ENCODE peak calls at places on chromosomes 3 and 15, in ten cellular contexts. One of them, this sample, is unnamed.

GRCh38 chr15:90295270-90295648 is 29.8 kb downstream of the NGRN start:
- DNase-seq in tibial artery: no peak
- DNase-seq in fibroblast of lung: no peak
- DNase-seq in mammary epithelial cell: no peak
- DNase-seq in astrocyte of the cerebellum: no peak
- DNase-seq in CD8-positive, alpha-beta T cell: no peak
- DNase-seq in tibial nerve: no peak
- DNase-seq in SK-N-SH: no peak
- DNase-seq in left lung: no peak
- DNase-seq in GM06990: no peak
- DNase-seq in this sample: no peak

GRCh38 chr3:8266679-8267267 is 234.8 kb upstream of the LMCD1 start:
- DNase-seq in astrocyte of the cerebellum: peak; percentile 74
- DNase-seq in SK-N-SH: no peak
- DNase-seq in fibroblast of lung: no peak
- DNase-seq in left lung: no peak
- DNase-seq in mammary epithelial cell: no peak
- DNase-seq in tibial artery: no peak
- DNase-seq in GM06990: no peak
- DNase-seq in CD8-positive, alpha-beta T cell: no peak
- DNase-seq in tibial nerve: no peak
- DNase-seq in this sample: peak; percentile 11

GRCh38 chr3:43872301-43872700 is 181.6 kb downstream of the ABHD5 start:
- DNase-seq in fibroblast of lung: peak; percentile 60
- DNase-seq in GM06990: no peak
- DNase-seq in left lung: no peak
- DNase-seq in mammary epithelial cell: peak; percentile 72
- DNase-seq in tibial nerve: no peak
- DNase-seq in SK-N-SH: peak; percentile 67
- DNase-seq in CD8-positive, alpha-beta T cell: no peak
- DNase-seq in tibial artery: no peak
- DNase-seq in astrocyte of the cerebellum: peak; percentile 29
- DNase-seq in this sample: peak; percentile 86

GRCh38 chr3:128112406-128112968 is 11.1 kb downstream of the RUVBL1 start:
- DNase-seq in GM06990: no peak
- DNase-seq in astrocyte of the cerebellum: peak; percentile 73
- DNase-seq in mammary epithelial cell: peak; percentile 85
- DNase-seq in left lung: no peak
- DNase-seq in tibial nerve: no peak
- DNase-seq in CD8-positive, alpha-beta T cell: no peak
- DNase-seq in tibial artery: no peak
- DNase-seq in SK-N-SH: peak; percentile 78
- DNase-seq in fibroblast of lung: peak; percentile 91
- DNase-seq in this sample: peak; percentile 64

GRCh38 chr15:74782596-74783071 is 754 bp downstream of the CSK start:
- DNase-seq in tibial nerve: no peak
- DNase-seq in CD8-positive, alpha-beta T cell: no peak
- DNase-seq in mammary epithelial cell: no peak
- DNase-seq in left lung: no peak
- DNase-seq in SK-N-SH: no peak
- DNase-seq in astrocyte of the cerebellum: no peak
- DNase-seq in tibial artery: no peak
- DNase-seq in fibroblast of lung: no peak
- DNase-seq in GM06990: no peak
- DNase-seq in this sample: no peak

GRCh38 chr3:140467916-140468315 is 209.9 kb upstream of the TRIM42 start:
- DNase-seq in tibial artery: no peak
- DNase-seq in mammary epithelial cell: no peak
- DNase-seq in tibial nerve: no peak
- DNase-seq in astrocyte of the cerebellum: no peak
- DNase-seq in left lung: no peak
- DNase-seq in CD8-positive, alpha-beta T cell: no peak
- DNase-seq in fibroblast of lung: peak; percentile 14
- DNase-seq in GM06990: no peak
- DNase-seq in SK-N-SH: no peak
- DNase-seq in this sample: peak; percentile 3

GRCh38 chr15:31852933-31853332 is 177.4 kb upstream of the CHRNA7 start:
- DNase-seq in left lung: no peak
- DNase-seq in CD8-positive, alpha-beta T cell: no peak
- DNase-seq in astrocyte of the cerebellum: no peak
- DNase-seq in SK-N-SH: no peak
- DNase-seq in tibial artery: no peak
- DNase-seq in fibroblast of lung: no peak
- DNase-seq in tibial nerve: no peak
- DNase-seq in mammary epithelial cell: no peak
- DNase-seq in GM06990: no peak
- DNase-seq in this sample: no peak

GRCh38 chr3:135905058-135905724 is 60.3 kb upstream of the PPP2R3A start:
- DNase-seq in fibroblast of lung: peak; percentile 40
- DNase-seq in CD8-positive, alpha-beta T cell: no peak
- DNase-seq in tibial nerve: no peak
- DNase-seq in mammary epithelial cell: peak; percentile 35
- DNase-seq in tibial artery: no peak
- DNase-seq in left lung: no peak
- DNase-seq in GM06990: no peak
- DNase-seq in SK-N-SH: no peak
- DNase-seq in astrocyte of the cerebellum: no peak
- DNase-seq in this sample: peak; percentile 55

GRCh38 chr15:48285329-48286214 is 45.7 kb upstream of the DUT start:
- DNase-seq in left lung: no peak
- DNase-seq in mammary epithelial cell: peak; percentile 63
- DNase-seq in tibial nerve: no peak
- DNase-seq in fibroblast of lung: peak; percentile 94
- DNase-seq in tibial artery: peak; percentile 69
- DNase-seq in SK-N-SH: peak; percentile 61
- DNase-seq in CD8-positive, alpha-beta T cell: no peak
- DNase-seq in GM06990: peak; percentile 8
- DNase-seq in astrocyte of the cerebellum: peak; percentile 97
- DNase-seq in this sample: peak; percentile 77

DNA sequence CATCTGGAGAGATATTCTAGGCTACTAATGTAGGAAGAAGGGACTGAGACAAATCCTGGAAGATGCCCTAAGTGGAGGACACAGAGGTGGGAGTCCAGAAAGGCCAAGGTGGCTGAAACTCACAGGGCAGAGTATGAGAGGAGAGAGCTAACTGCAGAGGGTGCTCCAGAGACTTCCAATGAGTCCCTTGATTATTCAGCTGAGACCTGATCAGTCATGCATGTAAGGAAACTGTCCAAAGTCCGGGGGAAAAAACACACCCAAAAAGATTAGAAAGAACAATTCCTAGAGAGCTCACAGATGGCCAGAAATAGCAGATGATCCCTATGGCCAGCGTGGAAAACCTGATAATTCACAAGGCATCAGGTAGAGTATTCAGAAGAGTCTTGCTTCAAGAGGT is 18.7 kb upstream of the FOXP1 start:
- DNase-seq in left lung: no peak
- DNase-seq in SK-N-SH: no peak
- DNase-seq in fibroblast of lung: no peak
- DNase-seq in tibial nerve: no peak
- DNase-seq in CD8-positive, alpha-beta T cell: no peak
- DNase-seq in mammary epithelial cell: no peak
- DNase-seq in astrocyte of the cerebellum: no peak
- DNase-seq in tibial artery: no peak
- DNase-seq in GM06990: no peak
- DNase-seq in this sample: no peak
- H3K4me3 ChIP-seq in left lung: no peak overlapping the region
- H3K4me3 ChIP-seq in SK-N-SH: no peak overlapping the region
- H3K4me3 ChIP-seq in fibroblast of lung: no peak overlapping the region
- H3K4me3 ChIP-seq in tibial nerve: no peak overlapping the region
- H3K4me3 ChIP-seq in CD8-positive, alpha-beta T cell: no peak overlapping the region
- H3K4me3 ChIP-seq in mammary epithelial cell: no peak overlapping the region
- H3K4me3 ChIP-seq in astrocyte of the cerebellum: no peak overlapping the region
- H3K4me3 ChIP-seq in tibial artery: no peak overlapping the region
- H3K4me3 ChIP-seq in GM06990: no peak overlapping the region
- H3K4me3 ChIP-seq in this sample: no peak overlapping the region

GRCh38 chr3:159882367-159882766 is 106.3 kb upstream of the IL12A start:
- DNase-seq in SK-N-SH: no peak
- DNase-seq in CD8-positive, alpha-beta T cell: no peak
- DNase-seq in tibial artery: no peak
- DNase-seq in fibroblast of lung: no peak
- DNase-seq in GM06990: no peak
- DNase-seq in tibial nerve: no peak
- DNase-seq in astrocyte of the cerebellum: no peak
- DNase-seq in mammary epithelial cell: no peak
- DNase-seq in left lung: no peak
- DNase-seq in this sample: no peak

GRCh38 chr3:159881208-159881607 is 107.4 kb upstream of the IL12A start:
- DNase-seq in mammary epithelial cell: no peak
- DNase-seq in GM06990: no peak
- DNase-seq in left lung: no peak
- DNase-seq in astrocyte of the cerebellum: no peak
- DNase-seq in SK-N-SH: no peak
- DNase-seq in tibial nerve: no peak
- DNase-seq in fibroblast of lung: no peak
- DNase-seq in tibial artery: no peak
- DNase-seq in CD8-positive, alpha-beta T cell: no peak
- DNase-seq in this sample: no peak

GRCh38 chr3:159881828-159882309 is 106.8 kb upstream of the IL12A start:
- DNase-seq in CD8-positive, alpha-beta T cell: no peak
- DNase-seq in mammary epithelial cell: peak; percentile 98
- DNase-seq in left lung: no peak
- DNase-seq in SK-N-SH: no peak
- DNase-seq in tibial artery: no peak
- DNase-seq in tibial nerve: no peak
- DNase-seq in GM06990: no peak
- DNase-seq in fibroblast of lung: no peak
- DNase-seq in astrocyte of the cerebellum: no peak
- DNase-seq in this sample: no peak

GRCh38 chr3:159884661-159885402 is 103.8 kb upstream of the IL12A start:
- DNase-seq in CD8-positive, alpha-beta T cell: no peak
- DNase-seq in astrocyte of the cerebellum: no peak
- DNase-seq in SK-N-SH: peak; percentile 52
- DNase-seq in GM06990: no peak
- DNase-seq in left lung: no peak
- DNase-seq in fibroblast of lung: peak; percentile 74
- DNase-seq in tibial artery: no peak
- DNase-seq in mammary epithelial cell: no peak
- DNase-seq in tibial nerve: no peak
- DNase-seq in this sample: peak; percentile 60

DNA sequence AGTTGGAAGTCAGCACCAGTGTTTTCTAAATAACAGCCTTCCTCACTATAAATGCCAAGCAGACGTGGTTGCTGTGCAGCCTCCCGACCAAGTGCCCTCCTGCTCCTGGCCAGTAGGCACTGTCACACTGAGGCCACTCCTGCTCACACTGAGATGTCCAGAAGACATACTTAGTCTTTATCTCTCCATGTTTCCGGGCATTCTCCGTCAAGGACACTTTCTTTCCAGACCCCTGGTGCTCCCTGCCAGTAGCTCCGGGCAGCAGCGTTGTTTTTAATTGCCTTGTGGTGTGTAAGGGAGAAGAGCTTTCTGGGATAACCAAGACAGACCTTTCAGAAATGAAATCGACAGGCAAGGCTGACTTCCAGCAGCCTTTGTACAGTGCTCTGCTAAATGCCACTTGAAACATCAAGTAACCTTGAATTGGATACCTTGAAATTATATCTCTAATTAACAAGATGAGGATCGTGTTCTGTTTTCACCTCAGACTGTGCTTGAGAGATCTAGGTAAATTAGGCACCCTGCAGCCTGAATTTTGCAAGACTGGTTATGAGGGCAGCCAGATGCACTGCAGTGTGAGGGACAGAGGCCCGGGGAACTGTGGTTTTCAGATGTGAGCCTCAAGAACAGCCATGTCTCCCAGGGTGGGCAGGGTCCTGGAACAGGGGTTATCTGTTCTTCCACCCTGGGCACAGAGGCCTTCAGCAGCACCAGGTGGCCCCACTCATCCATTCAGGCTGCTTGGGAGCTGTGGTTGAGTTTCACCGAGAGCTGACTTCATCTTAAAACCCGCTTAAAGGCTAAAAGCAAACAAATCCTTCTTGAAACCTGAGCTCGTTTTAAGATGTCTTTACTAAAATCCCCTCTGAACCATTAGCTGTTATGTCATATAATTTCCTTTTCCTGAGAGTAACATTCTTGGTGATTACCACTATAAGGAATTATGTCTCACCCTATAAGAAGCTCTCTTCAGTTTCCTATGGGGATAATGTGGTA is 105.6 kb upstream of the IL12A start:
- DNase-seq in GM06990: no peak
- DNase-seq in SK-N-SH: peak; percentile 58
- DNase-seq in fibroblast of lung: peak; percentile 81
- DNase-seq in tibial artery: no peak
- DNase-seq in CD8-positive, alpha-beta T cell: no peak
- DNase-seq in mammary epithelial cell: peak; percentile 49
- DNase-seq in left lung: no peak
- DNase-seq in astrocyte of the cerebellum: no peak
- DNase-seq in tibial nerve: no peak
- DNase-seq in this sample: no peak
- TF ChIP-seq CTCF in GM06990: no peak
- TF ChIP-seq CTCF in SK-N-SH: no peak
- TF ChIP-seq CTCF in fibroblast of lung: no peak
- TF ChIP-seq CTCF in tibial artery: no peak
- TF ChIP-seq CTCF in CD8-positive, alpha-beta T cell: no peak
- TF ChIP-seq CTCF in mammary epithelial cell: no peak
- TF ChIP-seq CTCF in left lung: no peak
- TF ChIP-seq CTCF in astrocyte of the cerebellum: no peak
- TF ChIP-seq CTCF in tibial nerve: no peak
- TF ChIP-seq CTCF in this sample: no peak

DNA sequence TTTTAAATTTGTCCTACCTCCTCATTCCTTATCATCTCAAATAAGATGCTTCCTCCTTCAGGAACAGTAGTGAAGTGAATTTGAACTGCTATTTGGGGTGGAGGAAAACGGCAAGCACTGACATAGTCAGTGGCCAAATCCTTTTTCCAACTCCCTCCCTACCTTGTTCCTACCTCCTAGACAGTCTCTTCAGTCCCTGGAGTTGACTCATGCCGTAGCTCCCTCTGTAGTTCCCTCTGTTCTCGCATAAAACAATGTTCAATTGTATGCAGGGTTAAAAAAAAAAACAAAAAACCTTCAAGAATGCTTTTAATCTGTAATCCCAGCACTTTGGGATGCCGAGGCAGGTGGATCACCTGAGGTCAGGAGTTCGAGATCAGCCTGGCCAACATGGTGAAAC is 1.4 kb downstream of the UBR1 start:
- DNase-seq in fibroblast of lung: no peak
- DNase-seq in GM06990: no peak
- DNase-seq in mammary epithelial cell: peak; percentile 84
- DNase-seq in CD8-positive, alpha-beta T cell: no peak
- DNase-seq in tibial artery: no peak
- DNase-seq in tibial nerve: no peak
- DNase-seq in SK-N-SH: no peak
- DNase-seq in left lung: no peak
- DNase-seq in astrocyte of the cerebellum: no peak
- DNase-seq in this sample: no peak
- H3K4me3 ChIP-seq in fibroblast of lung: peak overlapping the region; percentile 99
- H3K4me3 ChIP-seq in GM06990: peak overlapping the region; percentile 98
- H3K4me3 ChIP-seq in mammary epithelial cell: peak overlapping the region; percentile 74
- H3K4me3 ChIP-seq in CD8-positive, alpha-beta T cell: no peak overlapping the region
- H3K4me3 ChIP-seq in tibial artery: peak overlapping the region; percentile 57
- H3K4me3 ChIP-seq in tibial nerve: peak overlapping the region; percentile 68
- H3K4me3 ChIP-seq in SK-N-SH: peak overlapping the region; percentile 73
- H3K4me3 ChIP-seq in left lung: peak overlapping the region; percentile 61
- H3K4me3 ChIP-seq in astrocyte of the cerebellum: peak overlapping the region; percentile 95
- H3K4me3 ChIP-seq in this sample: no peak overlapping the region

DNA sequence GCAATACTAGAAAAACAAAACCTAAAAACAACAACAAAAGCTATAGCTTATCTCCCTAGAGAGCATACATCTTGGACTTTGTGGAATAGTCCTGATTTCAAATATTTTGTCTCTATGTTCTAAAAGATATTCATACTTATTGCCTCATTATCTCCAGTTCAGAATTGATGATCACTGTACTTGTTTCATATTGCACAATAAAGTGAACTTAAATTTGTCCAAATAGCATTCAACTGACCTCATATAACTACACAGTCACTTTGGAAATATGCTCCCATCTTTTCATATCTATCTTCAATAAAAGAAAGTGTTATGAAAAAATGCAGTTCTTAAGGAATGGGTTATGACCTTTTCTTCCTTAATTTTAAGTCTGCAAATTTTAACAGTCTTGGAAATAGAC is 228.6 kb upstream of the CMC1 start:
- DNase-seq in CD8-positive, alpha-beta T cell: no peak
- DNase-seq in left lung: no peak
- DNase-seq in tibial artery: no peak
- DNase-seq in SK-N-SH: no peak
- DNase-seq in tibial nerve: no peak
- DNase-seq in astrocyte of the cerebellum: no peak
- DNase-seq in fibroblast of lung: no peak
- DNase-seq in mammary epithelial cell: no peak
- DNase-seq in GM06990: no peak
- DNase-seq in this sample: no peak
- TF ChIP-seq CTCF in CD8-positive, alpha-beta T cell: no peak
- TF ChIP-seq CTCF in left lung: no peak
- TF ChIP-seq CTCF in tibial artery: no peak
- TF ChIP-seq CTCF in SK-N-SH: no peak
- TF ChIP-seq CTCF in tibial nerve: no peak
- TF ChIP-seq CTCF in astrocyte of the cerebellum: no peak
- TF ChIP-seq CTCF in fibroblast of lung: no peak
- TF ChIP-seq CTCF in mammary epithelial cell: no peak
- TF ChIP-seq CTCF in GM06990: no peak
- TF ChIP-seq CTCF in this sample: no peak

This sample was measured in AG10803.